ENCODE peak calls at places on chromosomes 2 and 18, in six cellular contexts. G is sigmoid colon, M is HCT116, S is breast epithelium, O is tibial nerve, W is IMR-90. Y is an unnamed sample.
A peak's percentile ranks its signal among the peaks of the same experiment; 100 is the strongest.

GRCh38 chr18:24022141-24022540 is 7.6 kb downstream of the TTC39C start:
- DNase-seq in G (no peak), M (no peak), S (no peak), O (no peak), W (peak; percentile 55), Y (no peak)

GRCh38 chr2:67871696-67872320 is 191.0 kb downstream of the C1D start:
- DNase-seq in G (no peak), M (no peak), S (no peak), O (no peak), W (peak; percentile 61), Y (no peak)

GRCh38 chr2:209984291-209984690 is 18.1 kb upstream of the RPE start:
- DNase-seq in G (no peak), M (no peak), S (no peak), O (no peak), W (no peak), Y (no peak)

GRCh38 chr18:45412577-45412976 is 202.7 kb upstream of the SLC14A2 start:
- DNase-seq in G (no peak), M (no peak), S (no peak), O (no peak), W (no peak), Y (no peak)

GRCh38 chr2:29113027-29113686 is 2.1 kb upstream of the CLIP4 start:
- DNase-seq in G (no peak), M (peak; percentile 51), S (no peak), O (no peak), W (peak; percentile 76), Y (no peak)

GRCh38 chr2:54000524-54000923 is 29.7 kb upstream of the PSME4 start:
- DNase-seq in G (no peak), M (no peak), S (no peak), O (no peak), W (peak; percentile 12), Y (no peak)

GRCh38 chr2:95316466-95317122 is 19.4 kb downstream of the KCNIP3 start:
- DNase-seq in G (no peak), M (no peak), S (no peak), O (no peak), W (peak; percentile 42), Y (peak; percentile 10)

GRCh38 chr2:152189622-152190495 is 14.3 kb upstream of the STAM2 start:
- DNase-seq in G (no peak), M (peak; percentile 48), S (no peak), O (no peak), W (peak; percentile 77), Y (peak; percentile 28)

GRCh38 chr2:230828272-230828961 is 36.3 kb upstream of the ITM2C start:
- DNase-seq in G (no peak), M (no peak), S (no peak), O (no peak), W (no peak), Y (peak; percentile 69)

GRCh38 chr2:47088371-47089082 is 66.6 kb downstream of the STPG4 start:
- DNase-seq in G (no peak), M (no peak), S (no peak), O (no peak), W (peak; percentile 56), Y (no peak)

GRCh38 chr2:45145073-45145899 is 136.0 kb upstream of the SIX2 start:
- DNase-seq in G (no peak), M (no peak), S (no peak), O (no peak), W (no peak), Y (no peak)

GRCh38 chr2:227115761-227116160 is 48.2 kb downstream of the COL4A4 start:
- DNase-seq in G (no peak), M (no peak), S (no peak), O (no peak), W (peak; percentile 42), Y (no peak)

GRCh38 chr2:61318553-61318952 is 152.3 kb downstream of the USP34 start:
- DNase-seq in G (no peak), M (no peak), S (no peak), O (no peak), W (no peak), Y (no peak)

GRCh38 chr18:21820035-21820810 is 79.6 kb downstream of the MIB1 start:
- DNase-seq in G (no peak), M (peak; percentile 7), S (no peak), O (no peak), W (peak; percentile 33), Y (no peak)

GRCh38 chr2:8552264-8552913 is 129.5 kb upstream of the ID2 start:
- DNase-seq in G (peak; percentile 29), M (no peak), S (no peak), O (no peak), W (no peak), Y (no peak)

GRCh38 chr2:226040344-226040743 is 640.8 kb downstream of the NYAP2 start:
- DNase-seq in G (no peak), M (no peak), S (no peak), O (no peak), W (no peak), Y (no peak)

DNA sequence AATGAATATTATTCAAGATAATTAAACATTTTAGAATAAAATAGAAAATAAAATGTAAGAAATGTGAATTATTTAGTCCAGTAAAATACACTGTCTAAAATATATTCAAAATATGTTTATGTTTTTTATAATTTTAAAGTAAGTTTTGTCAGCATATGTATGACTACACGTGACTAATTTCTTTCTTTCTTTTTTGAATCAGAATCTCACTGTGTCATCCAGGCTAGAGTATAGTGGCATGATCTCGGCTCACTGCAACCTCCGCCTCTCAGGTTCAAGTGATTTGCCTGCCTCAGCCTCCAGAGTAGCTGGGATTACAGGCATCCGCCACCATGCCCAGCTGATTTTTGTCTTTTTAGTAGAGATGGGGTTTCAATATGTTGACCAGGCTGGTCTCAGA is 19.1 kb upstream of the INO80D start:
- DNase-seq in G (no peak), M (no peak), S (no peak), O (no peak), W (no peak), Y (no peak)
- TF ChIP-seq POLR2A in G (no peak), M (no peak), S (no peak), O (no peak), W (no peak), Y (no peak)

DNA sequence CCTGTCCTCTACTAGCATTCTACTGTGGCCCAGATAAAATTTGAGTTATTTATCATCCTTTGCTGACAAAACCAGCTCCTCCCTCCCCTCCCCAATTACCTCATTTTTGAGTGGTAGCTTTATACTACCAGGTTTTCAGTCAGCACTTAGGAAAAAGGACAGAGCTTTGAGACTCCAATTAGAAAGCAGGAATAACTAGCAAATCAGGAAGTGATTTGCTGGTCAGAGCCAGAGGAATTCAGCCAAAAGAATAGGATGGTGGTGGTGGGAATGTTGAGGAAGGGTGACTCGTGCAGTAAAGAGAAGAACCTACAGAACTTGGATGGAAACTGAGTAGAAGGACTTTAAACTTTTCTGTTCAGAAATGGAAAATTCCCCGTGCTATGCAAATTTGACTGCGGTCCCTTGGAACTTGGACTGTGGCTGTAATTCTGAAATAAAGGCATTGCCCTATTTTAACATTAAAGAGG is 3.7 kb downstream of the MYL12B start:
- DNase-seq in G (no peak), M (no peak), S (no peak), O (no peak), W (peak; percentile 75), Y (no peak)
- H3K4me1 ChIP-seq in G (peaks cover 58% of the 10 kb centered on the region), M (peaks cover 62% of the 10 kb centered on the region), S (peaks cover 29% of the 10 kb centered on the region), O (peaks cover 83% of the 10 kb centered on the region), W (peaks cover 18% of the 10 kb centered on the region), Y (peaks cover 83% of the 10 kb centered on the region)

GRCh38 chr2:114005110-114005783 is 115.4 kb downstream of the ACTR3 start:
- DNase-seq in G (no peak), M (no peak), S (no peak), O (no peak), W (no peak), Y (no peak)
- H3K27ac ChIP-seq in G (no peak overlapping the region), M (no peak overlapping the region), S (no peak overlapping the region), O (no peak overlapping the region), W (no peak overlapping the region), Y (no peak overlapping the region)

GRCh38 chr18:79944746-79945117 is 6.7 kb downstream of the SLC66A2 start:
- DNase-seq in G (peak; percentile 37), M (no peak), S (no peak), O (no peak), W (no peak), Y (no peak)
- TF ChIP-seq POLR2A in G (no peak), M (no peak), S (no peak), O (no peak), W (no peak), Y (no peak)

GRCh38 chr2:165155152-165155551 is 48.7 kb downstream of the SCN3A start:
- DNase-seq in G (no peak), M (no peak), S (no peak), O (no peak), W (no peak), Y (no peak)
- H3K4me1 ChIP-seq in G (no peaks in the 10 kb centered on the region), M (no peaks in the 10 kb centered on the region), S (no peaks in the 10 kb centered on the region), O (no peaks in the 10 kb centered on the region), W (no peaks in the 10 kb centered on the region), Y (no peaks in the 10 kb centered on the region)

DNA sequence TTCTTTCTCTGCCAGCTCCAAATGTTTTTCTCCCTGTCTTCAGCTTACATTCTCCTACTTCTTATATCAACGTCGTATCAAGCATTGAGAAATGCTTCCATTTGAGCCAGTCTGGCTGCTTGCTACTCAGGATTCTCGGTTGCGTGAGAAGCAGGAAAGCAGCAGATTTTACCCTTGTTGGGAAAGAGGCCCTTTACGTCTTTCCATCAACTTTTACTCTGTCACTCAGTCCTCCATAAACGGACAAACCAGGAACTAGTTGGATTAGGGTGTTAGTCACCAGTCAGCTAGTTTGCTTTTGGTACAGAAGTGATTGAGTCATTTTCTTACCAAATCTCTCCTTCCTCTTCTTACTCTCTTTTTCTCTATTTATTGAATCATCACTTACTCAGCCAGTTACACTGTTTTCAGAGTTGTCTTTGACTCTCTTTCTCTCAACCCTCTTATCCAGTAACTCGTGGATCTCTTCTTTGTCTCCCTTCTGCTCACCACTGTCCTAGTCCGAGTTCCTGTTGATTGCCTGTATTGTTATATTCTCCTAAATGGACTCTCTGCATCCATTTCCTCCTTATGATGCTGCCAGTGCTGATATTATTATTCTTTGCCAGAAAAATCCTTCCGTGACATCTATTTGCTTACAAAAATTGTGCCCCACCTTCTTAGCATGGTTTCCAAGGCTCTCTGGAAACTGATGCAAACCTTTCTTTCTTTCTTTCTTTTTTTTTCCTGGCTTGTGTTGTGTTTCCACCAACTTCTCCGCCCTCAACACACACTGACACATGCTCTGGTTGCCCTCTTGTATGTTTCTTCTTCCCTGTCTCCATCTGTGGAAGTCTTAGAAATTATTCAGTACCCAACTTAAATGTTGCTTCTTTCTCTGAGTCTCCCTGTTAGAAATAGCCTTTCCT is 61.5 kb downstream of the VRK2 start:
- DNase-seq in G (no peak), M (peak; percentile 83), S (no peak), O (no peak), W (peak; percentile 97), Y (no peak)
- H3K27ac ChIP-seq in G (peak overlapping the region; percentile 2), M (peak overlapping the region; percentile 56), S (no peak overlapping the region), O (peak overlapping the region; percentile 39), W (peak overlapping the region; percentile 96), Y (no peak overlapping the region)

DNA sequence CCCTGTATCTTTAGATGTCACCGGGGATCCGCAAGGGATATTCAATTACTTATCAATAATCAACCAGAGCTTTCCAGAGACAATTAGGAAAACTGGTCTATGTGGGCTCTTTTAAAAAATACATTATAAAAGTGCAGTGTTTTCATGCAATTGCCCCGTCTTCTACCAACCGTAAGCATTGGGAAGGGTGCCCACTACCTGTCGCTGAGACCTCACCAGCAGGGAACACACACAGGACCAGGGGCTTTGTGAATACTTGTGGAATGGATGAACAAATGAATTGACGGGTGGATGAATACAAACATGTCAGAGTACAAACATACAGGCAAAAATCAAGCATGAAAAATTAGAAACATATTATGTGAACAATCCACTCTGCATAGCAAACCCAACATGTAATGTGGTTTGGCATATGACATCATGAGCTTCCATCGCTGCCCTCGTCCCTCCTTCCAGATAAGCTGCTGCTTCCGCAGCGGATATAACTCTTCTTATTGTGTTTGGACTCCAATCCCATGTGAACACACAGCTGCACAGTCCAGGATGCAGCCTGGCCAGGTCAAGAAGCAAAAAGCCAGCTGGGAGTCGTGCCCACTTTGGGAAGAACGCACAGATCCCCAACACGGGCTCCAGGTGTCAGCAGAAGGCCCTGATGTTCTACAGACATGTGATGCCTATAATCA is 5.3 kb downstream of the FHL2 start:
- DNase-seq in G (no peak), M (no peak), S (no peak), O (peak; percentile 50), W (peak; percentile 73), Y (peak; percentile 71)
- TF ChIP-seq POLR2A in G (no peak), M (no peak), S (no peak), O (no peak), W (no peak), Y (no peak)